ENCODE peak calls at places on chromosomes 3 and 15, in four cellular contexts. F, W, C and U are unnamed samples.

GRCh38 chr3:50602675-50603191 is 8.8 kb downstream of the CISH start:
- DNase-seq in F (no peak), W (no peak), C (no peak), U (no peak)

GRCh38 chr3:126965526-126966080 is 17.3 kb upstream of the PLXNA1 start:
- DNase-seq in F (no peak), W (no peak), C (no peak), U (no peak)

GRCh38 chr15:100163961-100164360 is 177.8 kb downstream of the ADAMTS17 start:
- DNase-seq in F (no peak), W (no peak), C (no peak), U (no peak)

GRCh38 chr3:32391643-32392529 is at the start of gene CMTM7:
- DNase-seq in F (peak; percentile 72), W (peak; percentile 39), C (peak; percentile 39), U (peak; percentile 72)

GRCh38 chr15:98085003-98085639 is 124.6 kb downstream of the ARRDC4 start:
- DNase-seq in F (peak; percentile 71), W (peak; percentile 43), C (peak; percentile 40), U (no peak)

GRCh38 chr15:32694222-32694983 is 23.4 kb upstream of the GREM1 start:
- DNase-seq in F (no peak), W (no peak), C (no peak), U (no peak)

GRCh38 chr3:86815880-86816279 is 175.1 kb downstream of the VGLL3 start:
- DNase-seq in F (no peak), W (no peak), C (no peak), U (no peak)

GRCh38 chr3:182258538-182259177 is 534.6 kb upstream of the ATP11B start:
- DNase-seq in F (peak; percentile 54), W (peak; percentile 45), C (no peak), U (no peak)

GRCh38 chr3:52339612-52340011 is 23.5 kb downstream of the DNAH1 start:
- DNase-seq in F (peak; percentile 81), W (peak; percentile 85), C (peak; percentile 42), U (peak; percentile 35)

GRCh38 chr3:31198890-31199289 is 304.4 kb upstream of the GADL1 start:
- DNase-seq in F (no peak), W (no peak), C (no peak), U (no peak)

GRCh38 chr15:49145651-49146609 is 9.5 kb downstream of the COPS2 start:
- DNase-seq in F (peak; percentile 53), W (peak; percentile 45), C (peak; percentile 30), U (peak; percentile 16)

GRCh38 chr15:42591238-42591936 is 16.0 kb downstream of the STARD9 start:
- DNase-seq in F (peak; percentile 28), W (peak; percentile 84), C (peak; percentile 41), U (no peak)

GRCh38 chr3:81823882-81824395 is 62.5 kb upstream of the GBE1 start:
- DNase-seq in F (no peak), W (no peak), C (no peak), U (no peak)

GRCh38 chr15:92682772-92683510 is 27.4 kb upstream of the FAM174B start:
- DNase-seq in F (no peak), W (no peak), C (no peak), U (no peak)

GRCh38 chr3:134057006-134057832 is 27.5 kb upstream of the SLCO2A1 start:
- DNase-seq in F (no peak), W (no peak), C (no peak), U (no peak)

GRCh38 chr3:126030455-126030854 is 53.5 kb downstream of the SLC41A3 start:
- DNase-seq in F (no peak), W (no peak), C (no peak), U (no peak)

GRCh38 chr3:159765025-159765859 is 223.4 kb upstream of the IL12A start:
- DNase-seq in F (peak; percentile 86), W (no peak), C (no peak), U (peak; percentile 54)

GRCh38 chr15:68192117-68192516 is 13.0 kb downstream of the CALML4 start:
- DNase-seq in F (no peak), W (peak; percentile 10), C (no peak), U (no peak)

GRCh38 chr3:194326192-194327029 is 24.7 kb downstream of the CPN2 start:
- DNase-seq in F (peak; percentile 57), W (no peak), C (peak; percentile 33), U (no peak)

GRCh38 chr3:101865751-101866509 is 16.6 kb downstream of the NFKBIZ start:
- DNase-seq in F (no peak), W (no peak), C (peak; percentile 39), U (peak; percentile 20)

GRCh38 chr15:66630801-66631351 is 65.1 kb upstream of the LCTL start:
- DNase-seq in F (no peak), W (no peak), C (peak; percentile 94), U (no peak)

GRCh38 chr15:52563499-52564060 is 5.2 kb downstream of the ARPP19 start:
- DNase-seq in F (no peak), W (no peak), C (no peak), U (no peak)

GRCh38 chr3:55486857-55487375 is at the start of gene WNT5A:
- DNase-seq in F (peak; percentile 41), W (no peak), C (no peak), U (peak; percentile 78)

GRCh38 chr15:48373855-48374421 is 42.7 kb downstream of the DUT start:
- DNase-seq in F (peak; percentile 31), W (no peak), C (peak; percentile 46), U (no peak)

GRCh38 chr15:46815765-46816164 is 901.5 kb upstream of the SEMA6D start:
- DNase-seq in F (no peak), W (no peak), C (no peak), U (no peak)
- TF ChIP-seq JUN in F (no peak), W (no peak), C (no peak), U (no peak)

GRCh38 chr15:84749111-84749991 is 959 bp downstream of the ZNF592 start:
- DNase-seq in F (peak; percentile 34), W (peak; percentile 56), C (peak; percentile 51), U (peak; percentile 20)
- TF ChIP-seq ESRRA in F (no peak), W (no peak), C (no peak), U (no peak)

GRCh38 chr3:172249039-172249438 is 199.2 kb downstream of the GHSR start:
- DNase-seq in F (no peak), W (no peak), C (no peak), U (no peak)
- TF ChIP-seq JUN in F (no peak), W (no peak), C (no peak), U (no peak)

GRCh38 chr3:154954750-154955149 is 125.4 kb upstream of the MME start:
- DNase-seq in F (peak; percentile 21), W (no peak), C (peak; percentile 37), U (no peak)
- TF ChIP-seq ESRRA in F (no peak), W (no peak), C (no peak), U (no peak)

DNA sequence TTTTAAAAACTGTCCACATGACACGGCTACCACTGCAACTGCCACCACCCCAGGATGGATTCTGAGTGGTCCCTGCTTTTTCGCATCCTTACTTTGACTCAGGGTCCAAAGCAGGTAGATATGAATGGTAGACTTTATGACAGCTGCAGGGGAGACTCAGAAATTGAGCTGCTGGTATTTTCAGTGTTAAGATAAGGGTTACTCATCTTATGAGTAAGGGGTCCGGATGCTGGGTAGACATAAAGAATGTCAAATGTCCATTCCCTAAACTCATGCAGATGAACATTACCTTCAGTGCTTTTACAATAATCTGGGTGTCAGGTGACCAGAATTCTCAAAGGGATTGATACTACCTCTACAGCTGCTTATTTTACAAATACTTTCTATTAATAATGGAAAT is 25.9 kb upstream of the BBX start:
- DNase-seq in F (no peak), W (no peak), C (no peak), U (no peak)
- TF ChIP-seq JUN in F (no peak), W (no peak), C (no peak), U (no peak)

GRCh38 chr3:54202029-54202428 is 79.7 kb downstream of the CACNA2D3 start:
- DNase-seq in F (no peak), W (no peak), C (no peak), U (no peak)
- TF ChIP-seq ESRRA in F (no peak), W (no peak), C (no peak), U (no peak)

DNA sequence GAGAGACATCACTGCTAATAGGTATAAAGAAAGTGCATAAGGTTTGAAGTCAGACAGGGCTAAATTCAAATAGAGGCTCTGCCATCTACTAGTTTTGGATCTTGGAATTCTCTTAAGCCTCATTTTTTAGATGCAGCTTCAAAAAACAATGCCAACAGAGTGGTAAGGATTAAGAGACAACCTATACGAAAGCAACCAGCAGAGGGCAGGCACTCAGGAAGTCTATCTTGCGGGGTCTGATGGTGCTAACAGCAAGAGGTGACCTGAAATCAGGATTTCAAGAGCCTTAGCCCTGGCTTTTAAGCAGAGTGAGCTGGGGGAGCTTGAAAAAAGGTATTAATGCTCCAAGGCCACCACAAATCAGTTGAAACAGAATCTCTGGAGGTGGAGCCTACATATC is 40.7 kb downstream of the LDHAL6B start:
- DNase-seq in F (peak; percentile 86), W (peak; percentile 74), C (peak; percentile 22), U (peak; percentile 67)
- TF ChIP-seq JUN in F (no peak), W (no peak), C (no peak), U (no peak)

GRCh38 chr3:190130037-190130436 is 9.3 kb upstream of the P3H2 start:
- DNase-seq in F (no peak), W (no peak), C (no peak), U (no peak)

GRCh38 chr3:190127797-190128196 is 7.1 kb upstream of the P3H2 start:
- DNase-seq in F (no peak), W (no peak), C (no peak), U (no peak)

GRCh38 chr3:190131329-190131728 is 10.6 kb upstream of the P3H2 start:
- DNase-seq in F (peak; percentile 63), W (no peak), C (no peak), U (no peak)

GRCh38 chr3:190130700-190131099 is 10.0 kb upstream of the P3H2 start:
- DNase-seq in F (no peak), W (no peak), C (no peak), U (no peak)

GRCh38 chr3:190132376-190132775 is 11.7 kb upstream of the P3H2 start:
- DNase-seq in F (no peak), W (no peak), C (no peak), U (no peak)
- TF ChIP-seq ESRRA in F (no peak), W (no peak), C (no peak), U (no peak)

DNA sequence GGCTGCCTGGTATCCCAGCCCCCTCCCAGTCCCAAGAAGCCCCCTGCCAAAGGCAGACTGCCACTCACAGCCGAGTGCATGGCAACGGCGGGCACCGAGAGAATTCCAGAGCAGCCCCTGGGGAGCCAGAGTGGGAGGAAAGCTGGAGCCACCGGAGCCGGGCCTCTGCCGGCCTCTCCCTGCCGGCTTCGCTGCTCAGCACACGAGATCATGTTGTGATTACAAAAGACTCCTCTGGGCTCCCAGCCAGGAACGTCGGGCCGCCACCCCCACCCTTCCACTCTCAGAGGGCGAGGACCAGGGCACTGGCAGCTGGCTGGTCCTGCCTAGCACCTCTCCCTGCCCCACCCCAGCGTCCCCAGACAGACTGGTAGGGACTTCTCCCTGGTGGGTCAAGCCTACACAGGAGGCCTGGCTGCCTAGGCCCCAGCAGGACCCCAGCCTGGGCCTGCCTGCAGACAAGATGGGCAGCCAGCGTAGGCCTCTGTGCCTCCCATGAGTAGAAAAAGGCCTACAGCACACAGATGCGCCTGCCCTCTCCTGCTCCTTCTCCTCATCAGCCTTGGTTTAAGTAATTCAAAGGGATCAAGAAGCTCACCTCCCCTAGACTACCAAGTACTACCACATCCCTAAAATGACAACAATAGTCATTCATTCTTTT is at the start of gene CCDC9B:
- DNase-seq in F (peak; percentile 69), W (peak; percentile 75), C (peak; percentile 71), U (no peak)
- TF ChIP-seq JUN in F (no peak), W (no peak), C (no peak), U (no peak)